ENCODE peak calls at places on chromosomes 16 and 17, in seven cellular contexts. J is activated CD4-positive, alpha-beta T cell treated with anti-CD3 and anti-CD28 coated beads, Interleukin-2, amount 50 U/mL, for 48 hours; Z is stimulated activated CD8-positive, alpha-beta memory T cell treated with anti-CD3 and anti-CD28 coated beads, Interleukin-2, amount 100 ng/mL, for 48 hours; L is aorta; W is PC-3; Q is breast epithelium; S is mammary epithelial cell. C is an unnamed sample.

GRCh38 chr17:4003501-4004421 is 39.5 kb upstream of the ATP2A3 start:
- DNase-seq in J (no peak), Z (no peak), L (peak), W (no peak), Q (no peak), S (no peak), C (no peak)

GRCh38 chr16:89506791-89507191 is 1.4 kb upstream of the SPG7 start:
- DNase-seq in J (no peak), Z (no peak), L (no peak), W (no peak), Q (no peak), S (no peak), C (no peak)

GRCh38 chr17:81027038-81027437 is 7.9 kb upstream of the BAIAP2 start:
- DNase-seq in J (no peak), Z (no peak), L (no peak), W (no peak), Q (no peak), S (no peak), C (no peak)

GRCh38 chr17:72404872-72405271 is 284.1 kb downstream of the SOX9 start:
- DNase-seq in J (no peak), Z (no peak), L (no peak), W (peak), Q (no peak), S (no peak), C (no peak)

GRCh38 chr17:67386965-67387551 is 10.0 kb downstream of the PITPNC1 start:
- DNase-seq in J (peak), Z (peak), L (no peak), W (peak), Q (no peak), S (peak), C (no peak)

GRCh38 chr16:17083628-17084027 is 387.1 kb downstream of the XYLT1 start:
- DNase-seq in J (no peak), Z (no peak), L (no peak), W (no peak), Q (no peak), S (no peak), C (no peak)

GRCh38 chr17:7589204-7589868 is 558 bp downstream of the SOX15 start:
- DNase-seq in J (peak), Z (peak), L (peak), W (peak), Q (peak), S (peak), C (peak)

GRCh38 chr17:78925662-78926555 is 722 bp upstream of the TIMP2 start:
- DNase-seq in J (no peak), Z (no peak), L (peak), W (no peak), Q (peak), S (no peak), C (no peak)

GRCh38 chr17:28225271-28225670 is 93.7 kb upstream of the TMEM97 start:
- DNase-seq in J (no peak), Z (no peak), L (peak), W (no peak), Q (no peak), S (no peak), C (no peak)

GRCh38 chr17:39765159-39765558 is 27.4 kb downstream of the GRB7 start:
- DNase-seq in J (no peak), Z (no peak), L (no peak), W (no peak), Q (no peak), S (no peak), C (no peak)

GRCh38 chr16:89048871-89049422 is 44.7 kb upstream of the ACSF3 start:
- DNase-seq in J (no peak), Z (no peak), L (peak), W (no peak), Q (no peak), S (no peak), C (no peak)

GRCh38 chr17:68421486-68421885 is 35.8 kb downstream of the WIPI1 start:
- DNase-seq in J (no peak), Z (no peak), L (no peak), W (no peak), Q (no peak), S (no peak), C (no peak)

GRCh38 chr17:80362428-80363119 is 52.4 kb upstream of the ENDOV start:
- DNase-seq in J (no peak), Z (no peak), L (peak), W (no peak), Q (peak), S (no peak), C (no peak)

GRCh38 chr17:42288078-42288984 is at the start of gene STAT5A:
- DNase-seq in J (peak), Z (peak), L (peak), W (no peak), Q (peak), S (peak), C (peak)

GRCh38 chr16:82456683-82457082 is 170.1 kb upstream of the CDH13 start:
- DNase-seq in J (peak), Z (peak), L (peak), W (peak), Q (peak), S (peak), C (peak)

GRCh38 chr16:86355538-86355937 is 154.8 kb upstream of the FOXF1 start:
- DNase-seq in J (no peak), Z (no peak), L (no peak), W (no peak), Q (no peak), S (peak), C (no peak)

GRCh38 chr16:5056347-5056746 is 9.4 kb downstream of the C16orf89 start:
- DNase-seq in J (peak), Z (peak), L (peak), W (peak), Q (no peak), S (no peak), C (peak)

GRCh38 chr17:48825446-48826381 is 5.1 kb upstream of the CALCOCO2 start:
- DNase-seq in J (no peak), Z (no peak), L (no peak), W (peak), Q (no peak), S (peak), C (no peak)

GRCh38 chr17:45437461-45438283 is 5.0 kb upstream of the ARHGAP27 start:
- DNase-seq in J (no peak), Z (no peak), L (peak), W (no peak), Q (no peak), S (no peak), C (no peak)

GRCh38 chr17:27912989-27913388 is 19.8 kb upstream of the LYRM9 start:
- DNase-seq in J (no peak), Z (no peak), L (no peak), W (no peak), Q (no peak), S (no peak), C (no peak)

GRCh38 chr17:74725111-74725510 is 11.9 kb upstream of the RAB37 start:
- DNase-seq in J (no peak), Z (no peak), L (no peak), W (no peak), Q (no peak), S (no peak), C (no peak)

GRCh38 chr17:15436399-15437369 is 30.7 kb downstream of the CDRT4 start:
- DNase-seq in J (peak), Z (no peak), L (no peak), W (peak), Q (no peak), S (no peak), C (no peak)

GRCh38 chr16:11276880-11277593 is 757 bp upstream of the PRM2 start:
- DNase-seq in J (no peak), Z (no peak), L (no peak), W (no peak), Q (no peak), S (no peak), C (no peak)

GRCh38 chr17:57892820-57893595 is 43.2 kb upstream of the MRPS23 start:
- DNase-seq in J (no peak), Z (no peak), L (peak), W (peak), Q (peak), S (peak), C (no peak)

GRCh38 chr17:39563476-39563875 is 44.2 kb downstream of the NEUROD2 start:
- DNase-seq in J (no peak), Z (no peak), L (no peak), W (no peak), Q (no peak), S (no peak), C (no peak)

GRCh38 chr17:22467720-22468119 is 775.4 kb downstream of the KCNJ18 start:
- DNase-seq in J (no peak), Z (no peak), L (no peak), W (no peak), Q (no peak), S (no peak), C (no peak)

GRCh38 chr16:86292171-86292775 is 218.1 kb upstream of the FOXF1 start:
- DNase-seq in J (no peak), Z (no peak), L (no peak), W (no peak), Q (no peak), S (no peak), C (no peak)

GRCh38 chr17:66167189-66167815 is 24.6 kb downstream of the CEP112 start:
- DNase-seq in J (no peak), Z (no peak), L (no peak), W (no peak), Q (no peak), S (no peak), C (no peak)

GRCh38 chr16:87809150-87809902 is 43.5 kb upstream of the KLHDC4 start:
- DNase-seq in J (no peak), Z (no peak), L (no peak), W (no peak), Q (no peak), S (no peak), C (no peak)

GRCh38 chr17:42076797-42077559 is 21.3 kb downstream of the ZNF385C start:
- DNase-seq in J (no peak), Z (no peak), L (no peak), W (no peak), Q (no peak), S (no peak), C (no peak)

C was measured in GM12891.